ENCODE peak calls at places on chromosomes 13 and 19, in four cellular contexts. One of them, this sample, is unnamed.

GRCh38 chr13:75492389-75492788 is 10.4 kb upstream of the TBC1D4 start:
- DNase-seq in lung: no peak
- DNase-seq in pancreas: no peak
- DNase-seq in adrenal gland: no peak
- DNase-seq in this sample: no peak

GRCh38 chr19:6212403-6213265 is 67.1 kb downstream of the MLLT1 start:
- DNase-seq in lung: no peak
- DNase-seq in pancreas: no peak
- DNase-seq in adrenal gland: no peak
- DNase-seq in this sample: no peak

GRCh38 chr13:52450012-52450792 is at the start of gene VPS36:
- DNase-seq in pancreas: peak; percentile 93
- DNase-seq in adrenal gland: peak; percentile 97
- DNase-seq in lung: peak; percentile 94
- DNase-seq in this sample: peak; percentile 97

GRCh38 chr13:94620286-94620896 is 18.7 kb downstream of the GPR180 start:
- DNase-seq in pancreas: no peak
- DNase-seq in lung: no peak
- DNase-seq in adrenal gland: no peak
- DNase-seq in this sample: no peak

GRCh38 chr13:100203696-100204367 is 114.9 kb downstream of the PCCA start:
- DNase-seq in pancreas: no peak
- DNase-seq in lung: no peak
- DNase-seq in adrenal gland: no peak
- DNase-seq in this sample: no peak

GRCh38 chr19:10214784-10215183 is 16.3 kb downstream of the S1PR2 start:
- DNase-seq in pancreas: no peak
- DNase-seq in adrenal gland: no peak
- DNase-seq in lung: no peak
- DNase-seq in this sample: no peak

GRCh38 chr19:31648347-31648746 is 299.1 kb upstream of the TSHZ3 start:
- DNase-seq in pancreas: no peak
- DNase-seq in lung: no peak
- DNase-seq in adrenal gland: no peak
- DNase-seq in this sample: no peak

GRCh38 chr13:113595131-113595530 is 10.6 kb downstream of the TFDP1 start:
- DNase-seq in lung: no peak
- DNase-seq in pancreas: no peak
- DNase-seq in adrenal gland: peak; percentile 35
- DNase-seq in this sample: no peak

GRCh38 chr13:46295531-46296464 is 84.1 kb downstream of the LRRC63 start:
- DNase-seq in pancreas: no peak
- DNase-seq in adrenal gland: peak; percentile 64
- DNase-seq in lung: peak; percentile 45
- DNase-seq in this sample: no peak

GRCh38 chr19:55083004-55083850 is 7.6 kb downstream of the EPS8L1 start:
- DNase-seq in adrenal gland: no peak
- DNase-seq in lung: no peak
- DNase-seq in pancreas: no peak
- DNase-seq in this sample: no peak

GRCh38 chr13:42544246-42544915 is 29.6 kb upstream of the TNFSF11 start:
- DNase-seq in lung: no peak
- DNase-seq in adrenal gland: no peak
- DNase-seq in pancreas: no peak
- DNase-seq in this sample: no peak

GRCh38 chr13:106262886-106263285 is 272.6 kb downstream of the EFNB2 start:
- DNase-seq in lung: no peak
- DNase-seq in pancreas: no peak
- DNase-seq in adrenal gland: no peak
- DNase-seq in this sample: no peak

GRCh38 chr19:13155472-13156284 is 5.5 kb downstream of the IER2 start:
- DNase-seq in lung: peak; percentile 70
- DNase-seq in pancreas: peak; percentile 86
- DNase-seq in adrenal gland: peak; percentile 93
- DNase-seq in this sample: peak; percentile 94

GRCh38 chr19:10315335-10316214 is at the start of gene FDX2:
- DNase-seq in pancreas: peak; percentile 90
- DNase-seq in adrenal gland: peak; percentile 93
- DNase-seq in lung: peak; percentile 90
- DNase-seq in this sample: peak; percentile 90

GRCh38 chr13:33992891-33993336 is 175.0 kb downstream of the RFC3 start:
- DNase-seq in lung: no peak
- DNase-seq in adrenal gland: no peak
- DNase-seq in pancreas: no peak
- DNase-seq in this sample: no peak

GRCh38 chr19:11204943-11205349 is 7.6 kb upstream of the KANK2 start:
- DNase-seq in adrenal gland: peak; percentile 79
- DNase-seq in lung: no peak
- DNase-seq in pancreas: no peak
- DNase-seq in this sample: peak; percentile 81

GRCh38 chr19:35740108-35740422 is 2.2 kb downstream of the IGFLR1 start:
- DNase-seq in pancreas: no peak
- DNase-seq in lung: no peak
- DNase-seq in adrenal gland: no peak
- DNase-seq in this sample: no peak

GRCh38 chr13:71034018-71034417 is 833.0 kb downstream of the DACH1 start:
- DNase-seq in lung: no peak
- DNase-seq in pancreas: no peak
- DNase-seq in adrenal gland: no peak
- DNase-seq in this sample: no peak

GRCh38 chr13:78382481-78382880 is 220.9 kb downstream of the POU4F1 start:
- DNase-seq in adrenal gland: no peak
- DNase-seq in pancreas: no peak
- DNase-seq in lung: no peak
- DNase-seq in this sample: no peak

GRCh38 chr13:63541336-63541735 is 2125.7 kb upstream of the PCDH20 start:
- DNase-seq in adrenal gland: no peak
- DNase-seq in pancreas: no peak
- DNase-seq in lung: no peak
- DNase-seq in this sample: no peak

GRCh38 chr13:113969311-113969972 is 4.4 kb downstream of the C13orf46 start:
- DNase-seq in pancreas: no peak
- DNase-seq in lung: no peak
- DNase-seq in adrenal gland: no peak
- DNase-seq in this sample: peak; percentile 70

GRCh38 chr13:40074338-40074737 is 418.9 kb downstream of the COG6 start:
- DNase-seq in pancreas: no peak
- DNase-seq in lung: no peak
- DNase-seq in adrenal gland: no peak
- DNase-seq in this sample: no peak

GRCh38 chr19:4635763-4636135 is 3.6 kb upstream of the TNFAIP8L1 start:
- DNase-seq in lung: no peak
- DNase-seq in adrenal gland: no peak
- DNase-seq in pancreas: no peak
- DNase-seq in this sample: no peak

GRCh38 chr19:4638330-4638729 is 986 bp upstream of the TNFAIP8L1 start:
- DNase-seq in lung: no peak
- DNase-seq in pancreas: no peak
- DNase-seq in adrenal gland: peak; percentile 66
- DNase-seq in this sample: no peak

GRCh38 chr19:4636151-4636717 is 3.1 kb upstream of the TNFAIP8L1 start:
- DNase-seq in pancreas: peak; percentile 38
- DNase-seq in adrenal gland: peak; percentile 60
- DNase-seq in lung: peak; percentile 59
- DNase-seq in this sample: peak; percentile 89

GRCh38 chr19:4638828-4639530 is at the start of gene TNFAIP8L1:
- DNase-seq in lung: peak; percentile 96
- DNase-seq in adrenal gland: peak; percentile 97
- DNase-seq in pancreas: peak; percentile 93
- DNase-seq in this sample: peak; percentile 97

DNA sequence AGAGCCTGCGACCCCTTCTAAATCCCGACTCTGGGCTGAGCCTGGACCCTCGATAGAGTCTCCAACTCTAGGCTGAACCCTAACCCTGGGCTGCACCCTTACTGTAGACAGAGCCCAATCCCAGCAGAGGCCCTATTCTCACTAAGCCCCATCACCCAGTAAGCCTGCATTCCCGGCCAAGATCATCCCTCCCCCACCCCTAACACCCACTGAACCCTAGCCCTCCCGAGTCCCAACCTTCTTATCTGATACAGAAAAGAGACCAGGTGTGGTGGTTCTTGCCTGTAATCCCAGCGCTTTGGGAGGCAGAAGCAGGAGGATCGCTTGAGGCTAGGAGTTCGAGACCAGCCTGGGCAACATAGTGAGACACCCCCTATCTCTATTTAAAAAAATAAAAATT is 2.6 kb upstream of the TNFAIP8L1 start:
- DNase-seq in lung: no peak
- DNase-seq in pancreas: no peak
- DNase-seq in adrenal gland: no peak
- DNase-seq in this sample: no peak
- H3K4me3 ChIP-seq in lung: no peak overlapping the region
- H3K4me3 ChIP-seq in pancreas: no peak overlapping the region
- H3K4me3 ChIP-seq in adrenal gland: no peak overlapping the region
- H3K4me3 ChIP-seq in this sample: no peak overlapping the region

DNA sequence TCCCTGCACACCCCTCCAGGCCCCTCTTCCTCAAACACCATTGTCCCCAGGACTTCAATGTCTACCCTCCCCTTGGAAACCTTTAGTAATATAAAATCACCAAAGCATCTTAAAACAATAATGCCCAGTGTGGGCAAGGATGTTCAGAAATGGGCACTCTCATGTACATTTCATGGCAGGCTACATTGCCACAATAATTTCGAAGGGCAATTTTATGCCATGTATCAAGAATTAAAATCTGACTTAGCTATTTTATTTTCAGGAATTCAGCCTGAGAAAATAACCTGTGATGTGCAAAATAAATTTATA is 35.8 kb upstream of the IGSF23 start:
- DNase-seq in lung: no peak
- DNase-seq in adrenal gland: no peak
- DNase-seq in pancreas: no peak
- DNase-seq in this sample: no peak
- H3K4me1 ChIP-seq in lung: peaks cover 2% of the 10 kb centered on the region
- H3K4me1 ChIP-seq in adrenal gland: peaks cover 13% of the 10 kb centered on the region
- H3K4me1 ChIP-seq in pancreas: no peaks in the 10 kb centered on the region
- H3K4me1 ChIP-seq in this sample: no peaks in the 10 kb centered on the region

GRCh38 chr13:110391273-110391672 is 84.2 kb downstream of the COL4A2 start:
- DNase-seq in lung: no peak
- DNase-seq in adrenal gland: no peak
- DNase-seq in pancreas: no peak
- DNase-seq in this sample: no peak

GRCh38 chr13:110392510-110393233 is 85.6 kb downstream of the COL4A2 start:
- DNase-seq in pancreas: no peak
- DNase-seq in lung: no peak
- DNase-seq in adrenal gland: no peak
- DNase-seq in this sample: no peak

GRCh38 chr13:110387451-110388140 is 80.5 kb downstream of the COL4A2 start:
- DNase-seq in adrenal gland: peak; percentile 73
- DNase-seq in pancreas: no peak
- DNase-seq in lung: no peak
- DNase-seq in this sample: peak; percentile 85

GRCh38 chr13:110390572-110390971 is 83.5 kb downstream of the COL4A2 start:
- DNase-seq in lung: no peak
- DNase-seq in pancreas: no peak
- DNase-seq in adrenal gland: no peak
- DNase-seq in this sample: peak; percentile 43

GRCh38 chr13:110388141-110388943 is 81.3 kb downstream of the COL4A2 start:
- DNase-seq in adrenal gland: no peak
- DNase-seq in pancreas: no peak
- DNase-seq in lung: peak; percentile 32
- DNase-seq in this sample: peak; percentile 92
- H3K4me3 ChIP-seq in adrenal gland: no peak overlapping the region
- H3K4me3 ChIP-seq in pancreas: no peak overlapping the region
- H3K4me3 ChIP-seq in lung: no peak overlapping the region
- H3K4me3 ChIP-seq in this sample: no peak overlapping the region

DNA sequence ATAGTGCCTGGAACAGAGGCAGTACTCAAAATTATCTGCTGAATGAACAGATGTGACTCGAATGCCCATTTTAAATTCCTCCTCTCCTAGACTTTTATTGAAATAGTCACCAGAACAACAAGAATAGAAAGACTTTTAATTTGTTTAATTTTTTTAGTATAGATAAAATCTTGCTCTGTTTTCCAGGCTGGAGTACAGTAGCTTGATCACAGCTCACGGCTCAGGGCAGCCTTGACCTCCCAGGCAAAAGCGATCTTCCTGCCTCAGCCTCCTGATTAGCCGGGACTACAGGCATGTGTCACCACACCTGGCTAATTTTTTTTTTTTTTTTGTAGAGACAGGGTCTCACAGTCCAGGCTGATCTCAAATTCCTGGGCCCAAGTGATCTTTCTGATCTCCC is 120.9 kb upstream of the FREM2 start:
- DNase-seq in lung: no peak
- DNase-seq in adrenal gland: no peak
- DNase-seq in pancreas: no peak
- DNase-seq in this sample: no peak
- H3K4me1 ChIP-seq in lung: no peaks in the 10 kb centered on the region
- H3K4me1 ChIP-seq in adrenal gland: no peaks in the 10 kb centered on the region
- H3K4me1 ChIP-seq in pancreas: no peaks in the 10 kb centered on the region
- H3K4me1 ChIP-seq in this sample: no peaks in the 10 kb centered on the region

DNA sequence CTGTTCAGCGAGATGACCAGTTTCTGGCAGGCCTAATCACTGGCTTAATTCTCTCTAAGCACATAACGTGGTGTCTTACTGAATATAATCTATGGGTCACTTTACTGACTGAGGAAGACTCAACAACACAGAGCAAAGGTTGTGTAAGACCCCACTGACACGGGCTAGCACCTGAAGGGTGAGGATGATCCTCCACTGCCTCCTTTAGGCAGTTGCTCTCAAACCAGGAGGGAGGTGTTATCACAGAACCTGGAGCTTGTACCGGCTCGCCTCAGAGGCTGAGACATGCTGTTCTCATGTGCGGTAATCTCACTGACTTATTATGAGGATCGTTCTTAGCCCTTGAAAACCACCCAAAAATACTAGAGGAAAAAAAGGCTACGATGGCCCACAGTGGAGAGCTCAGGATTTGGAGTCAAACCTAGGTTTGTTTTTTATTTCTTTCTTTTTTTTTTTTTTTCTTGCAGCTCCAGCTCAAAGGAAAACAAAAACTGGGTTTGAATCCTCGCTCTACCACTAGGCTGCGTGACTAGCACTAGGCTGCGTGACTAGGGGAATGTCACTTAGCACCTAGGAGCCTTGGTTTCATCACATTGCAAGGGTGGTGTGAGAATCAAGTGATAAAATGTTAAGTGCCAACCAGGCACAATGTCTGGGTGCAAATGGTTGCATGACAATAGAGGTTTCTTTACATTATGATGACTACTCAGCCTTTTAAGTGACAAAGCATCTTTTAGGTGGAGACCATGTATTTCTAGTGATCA is 28.1 kb downstream of the RCBTB2 start:
- DNase-seq in adrenal gland: no peak
- DNase-seq in pancreas: no peak
- DNase-seq in lung: no peak
- DNase-seq in this sample: no peak
- H3K4me3 ChIP-seq in adrenal gland: no peak overlapping the region
- H3K4me3 ChIP-seq in pancreas: no peak overlapping the region
- H3K4me3 ChIP-seq in lung: no peak overlapping the region
- H3K4me3 ChIP-seq in this sample: no peak overlapping the region

DNA sequence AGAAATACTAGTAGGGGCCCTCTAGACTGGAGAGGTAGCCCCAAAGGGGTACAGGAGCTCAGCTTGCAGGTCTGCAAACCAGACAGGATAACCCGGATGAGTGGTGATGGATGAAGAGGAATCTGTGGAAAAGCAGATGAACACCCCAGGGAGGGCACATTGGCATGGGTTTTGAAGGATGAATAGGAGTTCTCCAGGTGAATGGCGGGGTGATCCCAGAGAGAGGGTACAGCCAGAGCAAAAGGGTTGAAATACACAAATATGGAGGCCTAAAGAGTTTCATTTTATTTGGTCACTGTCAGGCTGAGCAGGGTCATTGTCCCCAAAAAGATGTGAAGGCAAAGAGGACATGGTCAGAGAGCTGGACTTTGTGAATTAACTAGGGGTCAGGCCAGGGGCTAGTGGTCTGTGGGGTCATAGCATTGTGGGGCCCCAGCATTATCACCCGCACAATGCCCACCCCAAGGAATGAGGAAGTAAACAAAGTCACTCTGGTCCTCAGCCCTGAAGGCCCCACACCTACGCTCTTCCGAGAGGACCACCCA is 4.8 kb downstream of the NR2F6 start:
- DNase-seq in adrenal gland: no peak
- DNase-seq in pancreas: no peak
- DNase-seq in lung: no peak
- DNase-seq in this sample: no peak
- H3K4me1 ChIP-seq in adrenal gland: peaks cover 21% of the 10 kb centered on the region
- H3K4me1 ChIP-seq in pancreas: peaks cover 14% of the 10 kb centered on the region
- H3K4me1 ChIP-seq in lung: peaks cover 12% of the 10 kb centered on the region
- H3K4me1 ChIP-seq in this sample: no peaks in the 10 kb centered on the region